ENCODE peak calls at places on chromosome 4, in ten cellular contexts. P is esophagus squamous epithelium, W is right lobe of liver, U is ovary, R is neural progenitor cell, A is A673, M is ascending aorta, J is suprapubic skin, Z is left ventricle myocardium inferior, G is endodermal cell. Q is an unnamed sample.
A peak's percentile ranks its signal among the peaks of the same experiment; 100 is the strongest.

GRCh38 chr4:189773909-189774308 is 166.8 kb upstream of the FRG1 start:
- DNase-seq in R (peak; percentile 19), M (no peak), A (peak; percentile 9), P (no peak), J (no peak), G (peak; percentile 53), Z (no peak), U (no peak), W (no peak), Q (no peak)

GRCh38 chr4:41661447-41662076 is 87.0 kb downstream of the PHOX2B start:
- DNase-seq in M (peak; percentile 79), R (peak; percentile 58), W (peak; percentile 40), Z (peak; percentile 56), A (peak; percentile 63), G (peak; percentile 81), U (peak; percentile 50), J (no peak), P (no peak), Q (no peak)

GRCh38 chr4:61500883-61501282 is 300.8 kb downstream of the ADGRL3 start:
- DNase-seq in Z (no peak), P (no peak), J (no peak), M (no peak), U (no peak), A (no peak), R (no peak), W (no peak), G (no peak), Q (no peak)

GRCh38 chr4:81227968-81228367 is 12.9 kb upstream of the PRKG2 start:
- DNase-seq in J (no peak), P (no peak), R (no peak), W (no peak), A (no peak), U (no peak), M (no peak), Z (no peak), G (no peak), Q (no peak)

GRCh38 chr4:88583643-88584470 is 8.4 kb upstream of the HERC3 start:
- DNase-seq in Z (no peak), U (no peak), G (no peak), P (no peak), J (no peak), R (no peak), M (no peak), W (no peak), A (no peak), Q (no peak)

GRCh38 chr4:122776916-122777315 is 44.4 kb downstream of the BBS12 start:
- DNase-seq in U (no peak), G (no peak), A (no peak), P (no peak), W (no peak), J (no peak), M (no peak), R (no peak), Z (no peak), Q (no peak)

GRCh38 chr4:144985536-144985935 is 112.5 kb downstream of the ANAPC10 start:
- DNase-seq in W (no peak), R (no peak), A (no peak), P (no peak), G (no peak), M (no peak), U (no peak), Z (no peak), J (no peak), Q (no peak)

GRCh38 chr4:40056722-40057539 is at the start of gene N4BP2:
- DNase-seq in J (peak; percentile 88), A (peak; percentile 93), Z (peak; percentile 86), M (peak; percentile 88), R (peak; percentile 96), G (peak; percentile 92), P (peak; percentile 34), W (peak; percentile 89), U (peak; percentile 88), Q (peak; percentile 88)

GRCh38 chr4:166924456-166924855 is 309.8 kb downstream of the SPOCK3 start:
- DNase-seq in G (no peak), A (no peak), R (no peak), Z (no peak), U (no peak), J (no peak), P (no peak), W (no peak), M (no peak), Q (no peak)

GRCh38 chr4:85790582-85790981 is 315.6 kb downstream of the ARHGAP24 start:
- DNase-seq in G (no peak), A (no peak), M (no peak), R (no peak), U (no peak), W (no peak), Z (no peak), P (no peak), J (no peak), Q (no peak)

GRCh38 chr4:76782837-76783236 is 115.1 kb downstream of the SOWAHB start:
- DNase-seq in P (no peak), W (no peak), U (no peak), A (no peak), J (no peak), M (no peak), Z (no peak), G (no peak), R (no peak), Q (no peak)

DNA sequence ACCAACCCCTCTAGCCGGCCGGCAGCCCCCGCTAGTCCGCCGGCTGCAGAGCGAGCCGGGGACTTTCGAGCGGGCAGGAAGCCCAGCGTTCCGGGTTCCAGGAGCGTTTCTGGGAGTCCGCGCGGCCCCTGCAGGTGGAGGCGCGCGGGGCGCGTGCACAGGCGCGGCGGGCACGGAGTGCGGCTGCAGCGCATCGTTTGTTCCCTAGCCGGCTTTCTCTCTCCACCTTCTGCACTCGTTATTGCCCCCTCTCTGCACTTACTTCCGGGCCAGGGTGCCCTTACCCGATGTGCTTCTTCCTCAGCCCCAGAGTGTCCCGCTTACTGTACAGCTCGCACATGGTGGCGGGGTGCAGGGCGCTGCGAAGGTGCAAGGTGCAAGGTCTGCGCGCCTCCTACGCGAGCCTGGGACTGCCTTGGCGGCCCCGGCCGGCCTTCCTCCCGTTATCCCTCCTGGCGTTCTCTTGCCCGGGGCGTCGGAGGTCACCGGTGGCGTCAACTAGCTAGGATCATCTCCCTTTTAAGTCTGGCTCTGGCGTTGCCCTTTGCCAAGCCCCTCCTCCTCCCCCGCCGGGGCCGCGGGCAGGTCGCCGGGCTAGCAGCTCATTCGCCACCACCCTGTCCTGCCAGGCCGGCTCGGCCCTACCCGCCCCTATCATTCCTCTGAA is at the start of gene ETNPPL:
- DNase-seq in P (no peak), R (peak; percentile 85), W (peak; percentile 91), U (no peak), J (no peak), Z (peak; percentile 31), G (peak; percentile 91), M (no peak), A (peak; percentile 59), Q (peak; percentile 33)
- H3K4me1 ChIP-seq in P (peaks cover 18% of the 10 kb centered on the region), R (peaks cover 10% of the 10 kb centered on the region), W (peaks cover 19% of the 10 kb centered on the region), U (no peaks in the 10 kb centered on the region), J (peaks cover 14% of the 10 kb centered on the region), Z (peaks cover 18% of the 10 kb centered on the region), G (no peaks in the 10 kb centered on the region), M (no peaks in the 10 kb centered on the region), A (peaks cover 4% of the 10 kb centered on the region), Q (peaks cover 4% of the 10 kb centered on the region)

DNA sequence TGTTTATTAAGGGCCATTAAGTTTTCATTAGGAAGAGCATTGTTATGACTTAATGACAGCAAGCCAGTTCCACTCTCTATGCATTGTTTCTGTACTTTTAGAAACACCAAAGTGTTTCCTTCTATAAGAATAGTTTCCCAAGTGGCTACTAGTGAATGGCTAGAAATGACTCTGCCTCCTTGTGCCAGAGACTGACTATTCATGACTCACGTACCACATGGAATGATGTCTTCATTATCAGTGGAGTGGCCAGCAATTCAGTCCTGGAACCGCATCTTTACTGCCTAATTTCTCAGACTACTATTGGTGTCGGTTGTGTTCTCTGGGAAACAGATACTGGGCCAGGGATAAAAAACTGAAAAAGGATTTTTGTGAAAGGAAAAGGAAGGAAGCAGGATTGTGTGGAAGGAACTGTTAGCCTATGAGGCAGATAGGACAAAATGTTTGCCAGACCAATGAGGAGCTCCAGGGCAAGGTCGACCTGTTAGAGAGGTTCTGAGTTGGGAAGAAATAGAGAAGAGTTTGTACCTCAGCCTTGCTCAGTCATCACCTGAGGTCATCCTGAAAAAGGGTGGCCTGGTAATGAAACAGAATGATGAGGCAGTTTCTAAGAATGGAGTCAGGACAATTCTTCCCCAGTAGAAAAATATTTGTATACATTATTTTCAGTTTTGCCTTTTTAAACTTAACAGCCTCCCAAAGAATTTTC is 218.6 kb downstream of the SPCS3 start:
- DNase-seq in P (no peak), W (no peak), G (no peak), Z (no peak), J (no peak), R (no peak), M (no peak), U (no peak), A (no peak), Q (no peak)
- TF ChIP-seq CTCF in P (no peak), W (no peak), G (no peak), Z (no peak), J (no peak), R (no peak), M (no peak), U (no peak), A (no peak), Q (no peak)

DNA sequence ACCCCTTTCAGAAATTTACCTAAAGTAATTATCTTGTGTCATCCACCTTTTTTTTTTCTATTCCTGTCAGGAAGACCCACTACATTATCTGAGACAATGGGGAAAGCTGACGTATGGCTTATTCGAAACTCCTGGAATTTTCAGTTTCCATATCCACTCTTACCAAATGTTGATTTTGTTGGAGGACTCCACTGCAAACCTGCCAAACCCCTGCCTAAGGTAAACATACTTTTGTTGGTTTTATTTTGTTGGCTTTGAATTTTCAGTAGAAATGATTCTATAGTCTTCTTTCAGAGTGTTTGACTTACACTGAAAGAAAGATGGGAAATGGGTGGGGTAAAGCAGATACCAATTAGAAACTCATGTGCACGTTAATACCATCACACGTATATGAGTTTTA is 2.2 kb downstream of the UGT2B7 start:
- DNase-seq in Z (no peak), G (no peak), A (no peak), J (no peak), P (no peak), W (no peak), R (no peak), U (no peak), M (no peak), Q (no peak)
- H3K4me3 ChIP-seq in Z (no peak overlapping the region), G (no peak overlapping the region), A (no peak overlapping the region), J (no peak overlapping the region), P (no peak overlapping the region), W (peak overlapping the region; percentile 53), R (no peak overlapping the region), U (no peak overlapping the region), M (no peak overlapping the region), Q (no peak overlapping the region)

GRCh38 chr4:142307857-142308256 is 538.2 kb downstream of the INPP4B start:
- DNase-seq in G (no peak), J (no peak), M (no peak), R (no peak), W (no peak), P (no peak), A (no peak), Z (no peak), U (no peak), Q (no peak)
- H3K4me1 ChIP-seq in G (no peaks in the 10 kb centered on the region), J (no peaks in the 10 kb centered on the region), M (peaks cover 5% of the 10 kb centered on the region), R (no peaks in the 10 kb centered on the region), W (no peaks in the 10 kb centered on the region), P (no peaks in the 10 kb centered on the region), A (no peaks in the 10 kb centered on the region), Z (peaks cover 35% of the 10 kb centered on the region), U (no peaks in the 10 kb centered on the region), Q (no peaks in the 10 kb centered on the region)

GRCh38 chr4:128583753-128584712 is 225.5 kb upstream of the JADE1 start:
- DNase-seq in A (no peak), W (peak; percentile 61), M (no peak), Z (peak; percentile 49), U (no peak), G (no peak), R (no peak), P (no peak), J (no peak), Q (peak; percentile 26)
- TF ChIP-seq CTCF in A (no peak), W (no peak), M (no peak), Z (peak; percentile 37), U (no peak), G (peak; percentile 38), R (no peak), P (no peak), J (no peak), Q (no peak)

Q was measured in left lung.